ENCODE peak calls at places on chromosome 16, in eight cellular contexts. Z, G, H, R, D, L, I and Q are unnamed samples.

GRCh38 chr16:51392651-51393187 is 241.6 kb upstream of the SALL1 start:
- DNase-seq in Z (no peak), D (no peak), I (no peak), H (no peak), G (peak; percentile 75), R (peak; percentile 76), L (peak; percentile 54), Q (no peak)

GRCh38 chr16:55703003-55704001 is 47.5 kb downstream of the SLC6A2 start:
- DNase-seq in L (peak; percentile 51), I (no peak), D (no peak), R (peak; percentile 88), Z (peak; percentile 22), G (peak; percentile 76), H (peak; percentile 41), Q (no peak)

GRCh38 chr16:56011808-56012478 is 136.8 kb upstream of the CES5A start:
- DNase-seq in L (no peak), G (no peak), Z (no peak), D (no peak), I (no peak), R (no peak), H (no peak), Q (no peak)

GRCh38 chr16:50674831-50675230 is 6.3 kb downstream of the SNX20 start:
- DNase-seq in G (no peak), R (no peak), Z (no peak), L (no peak), I (no peak), D (no peak), H (no peak), Q (no peak)

GRCh38 chr16:73166972-73167550 is 119.1 kb upstream of the ZFHX3 start:
- DNase-seq in I (no peak), H (no peak), L (no peak), D (no peak), Z (no peak), G (no peak), R (peak; percentile 46), Q (no peak)

GRCh38 chr16:86668136-86668535 is 89.8 kb downstream of the FOXL1 start:
- DNase-seq in L (peak; percentile 71), D (no peak), G (peak; percentile 62), Z (no peak), I (no peak), R (peak; percentile 54), H (no peak), Q (no peak)

GRCh38 chr16:84593825-84594724 is 23.8 kb downstream of the COTL1 start:
- DNase-seq in R (no peak), D (peak; percentile 40), I (no peak), L (no peak), H (no peak), Z (no peak), G (peak; percentile 75), Q (peak; percentile 88)

GRCh38 chr16:84739349-84740124 is 39.7 kb downstream of the USP10 start:
- DNase-seq in Z (no peak), G (peak; percentile 96), H (no peak), I (no peak), L (no peak), D (no peak), R (peak; percentile 77), Q (no peak)

GRCh38 chr16:16972831-16973230 is 497.9 kb downstream of the XYLT1 start:
- DNase-seq in D (no peak), L (no peak), I (no peak), G (no peak), H (no peak), Z (no peak), R (no peak), Q (no peak)

GRCh38 chr16:76176616-76177015 is 100.6 kb upstream of the CNTNAP4 start:
- DNase-seq in I (no peak), G (no peak), H (no peak), L (no peak), R (no peak), D (no peak), Z (no peak), Q (no peak)

GRCh38 chr16:4297480-4297879 is 18.4 kb upstream of the GLIS2 start:
- DNase-seq in L (no peak), G (no peak), R (no peak), I (no peak), Z (no peak), H (no peak), D (no peak), Q (no peak)

GRCh38 chr16:2469399-2470233 is 1.5 kb upstream of the NTN3 start:
- DNase-seq in I (no peak), G (no peak), H (no peak), Z (no peak), L (no peak), R (no peak), D (no peak), Q (no peak)